ENCODE peak calls at places on chromosome 13, in four cellular contexts. P, B, I and N are unnamed samples.

GRCh38 chr13:26961890-26962615 is 201.5 kb upstream of the GPR12 start:
- DNase-seq in I (peak; percentile 32), B (no peak), P (no peak), N (peak; percentile 92)

GRCh38 chr13:42561752-42562467 is 12.0 kb upstream of the TNFSF11 start:
- DNase-seq in I (no peak), P (no peak), B (no peak), N (no peak)

GRCh38 chr13:95067303-95067702 is 233.9 kb downstream of the ABCC4 start:
- DNase-seq in B (no peak), P (no peak), I (no peak), N (no peak)

GRCh38 chr13:32086791-32087441 is 55.3 kb downstream of the FRY start:
- DNase-seq in P (no peak), B (no peak), I (no peak), N (no peak)

GRCh38 chr13:110834572-110834971 is 80.3 kb downstream of the ANKRD10 start:
- DNase-seq in B (no peak), P (no peak), I (no peak), N (no peak)

GRCh38 chr13:73412933-73413332 is 354.1 kb downstream of the KLF5 start:
- DNase-seq in P (no peak), I (no peak), B (peak; percentile 60), N (no peak)

GRCh38 chr13:78595819-78596700 is 7.3 kb downstream of the POU4F1 start:
- DNase-seq in B (no peak), I (no peak), P (peak; percentile 84), N (peak; percentile 12)

GRCh38 chr13:91546865-91547264 is 148.4 kb downstream of the GPC5 start:
- DNase-seq in B (no peak), P (no peak), I (no peak), N (no peak)

GRCh38 chr13:109677206-109677605 is 109.2 kb downstream of the IRS2 start:
- DNase-seq in I (no peak), B (no peak), P (no peak), N (no peak)

GRCh38 chr13:88376762-88377388 is 705.7 kb downstream of the SLITRK5 start:
- DNase-seq in B (no peak), P (no peak), I (no peak), N (no peak)

GRCh38 chr13:110525328-110526319 is 35.9 kb downstream of the RAB20 start:
- DNase-seq in I (no peak), P (no peak), B (no peak), N (no peak)

GRCh38 chr13:84126671-84127171 is 244.4 kb upstream of the SLITRK1 start:
- DNase-seq in I (no peak), B (no peak), P (no peak), N (no peak)

GRCh38 chr13:41186481-41186880 is 7.9 kb downstream of the KBTBD7 start:
- DNase-seq in I (no peak), P (no peak), B (no peak), N (peak; percentile 15)

GRCh38 chr13:106561551-106562170 is 6.3 kb downstream of the ARGLU1 start:
- DNase-seq in I (no peak), B (no peak), P (no peak), N (no peak)

GRCh38 chr13:30846844-30847243 is 59.2 kb upstream of the MEDAG start:
- DNase-seq in I (no peak), P (no peak), B (no peak), N (peak; percentile 77)

GRCh38 chr13:110397445-110397844 is 90.4 kb downstream of the COL4A2 start:
- DNase-seq in I (no peak), P (no peak), B (no peak), N (no peak)

GRCh38 chr13:40221460-40222201 is 444.8 kb downstream of the FOXO1 start:
- DNase-seq in I (no peak), P (no peak), B (no peak), N (peak; percentile 41)

GRCh38 chr13:96086736-96087135 is 3.2 kb upstream of the HS6ST3 start:
- DNase-seq in I (no peak), P (no peak), B (no peak), N (no peak)

GRCh38 chr13:64272681-64273080 is 2857.0 kb upstream of the PCDH20 start:
- DNase-seq in P (no peak), I (no peak), B (no peak), N (no peak)

GRCh38 chr13:112532837-112533745 is 54.9 kb downstream of the TUBGCP3 start:
- DNase-seq in I (no peak), B (no peak), P (peak; percentile 55), N (no peak)

GRCh38 chr13:53052675-53053074 is 24.1 kb downstream of the OLFM4 start:
- DNase-seq in B (no peak), P (no peak), I (no peak), N (no peak)

GRCh38 chr13:21549633-21550032 is 54.3 kb downstream of the MICU2 start:
- DNase-seq in P (no peak), B (no peak), I (no peak), N (no peak)

GRCh38 chr13:60163525-60164471 is at the start of gene DIAPH3:
- DNase-seq in B (peak; percentile 86), P (peak; percentile 94), I (peak; percentile 88), N (peak; percentile 90)

DNA sequence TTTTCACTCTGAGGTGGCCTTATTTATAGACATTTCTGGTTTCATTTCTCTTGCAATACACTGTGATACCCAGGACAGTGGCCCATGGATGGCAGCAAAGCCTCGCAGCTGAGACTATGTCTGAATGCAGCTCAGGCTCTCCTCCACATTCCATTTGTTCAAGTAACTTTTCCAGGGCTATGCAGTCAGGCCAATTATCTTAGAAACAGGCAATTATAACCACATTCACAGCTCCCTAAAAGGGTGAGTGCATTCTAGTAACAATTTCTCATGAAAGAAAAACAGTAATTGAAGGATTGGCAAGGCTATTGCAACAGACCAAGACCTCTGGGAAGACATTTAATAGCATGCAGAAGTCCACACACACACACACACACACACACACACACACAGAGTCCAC is 264.0 kb downstream of the TBC1D4 start:
- DNase-seq in P (no peak), B (no peak), I (no peak), N (no peak)
- TF ChIP-seq ELF1 in P (no peak), B (no peak), I (no peak), N (no peak)

GRCh38 chr13:99379856-99380255 is 72.7 kb upstream of the GPR183 start:
- DNase-seq in B (no peak), P (no peak), I (no peak), N (no peak)

GRCh38 chr13:99380402-99380801 is 73.2 kb upstream of the GPR183 start:
- DNase-seq in B (no peak), P (no peak), I (no peak), N (no peak)

GRCh38 chr13:99382428-99383133 is 75.4 kb upstream of the GPR183 start:
- DNase-seq in P (no peak), I (no peak), B (no peak), N (no peak)

GRCh38 chr13:99378985-99379734 is 72.0 kb upstream of the GPR183 start:
- DNase-seq in I (no peak), B (no peak), P (no peak), N (no peak)

GRCh38 chr13:99380921-99381645 is 73.9 kb upstream of the GPR183 start:
- DNase-seq in I (no peak), B (no peak), P (no peak), N (no peak)
- TF ChIP-seq POLR2AphosphoS5 in I (no peak), B (no peak), P (no peak), N (no peak)

GRCh38 chr13:114149774-114150740 is 17.6 kb upstream of the RASA3 start:
- DNase-seq in P (no peak), B (no peak), I (no peak), N (no peak)

GRCh38 chr13:114152285-114152645 is 19.8 kb upstream of the RASA3 start:
- DNase-seq in B (no peak), I (no peak), P (no peak), N (no peak)

GRCh38 chr13:114151565-114152284 is 19.3 kb upstream of the RASA3 start:
- DNase-seq in B (peak; percentile 53), I (peak; percentile 30), P (no peak), N (no peak)

GRCh38 chr13:114152831-114153371 is 20.5 kb upstream of the RASA3 start:
- DNase-seq in I (no peak), B (no peak), P (no peak), N (no peak)

DNA sequence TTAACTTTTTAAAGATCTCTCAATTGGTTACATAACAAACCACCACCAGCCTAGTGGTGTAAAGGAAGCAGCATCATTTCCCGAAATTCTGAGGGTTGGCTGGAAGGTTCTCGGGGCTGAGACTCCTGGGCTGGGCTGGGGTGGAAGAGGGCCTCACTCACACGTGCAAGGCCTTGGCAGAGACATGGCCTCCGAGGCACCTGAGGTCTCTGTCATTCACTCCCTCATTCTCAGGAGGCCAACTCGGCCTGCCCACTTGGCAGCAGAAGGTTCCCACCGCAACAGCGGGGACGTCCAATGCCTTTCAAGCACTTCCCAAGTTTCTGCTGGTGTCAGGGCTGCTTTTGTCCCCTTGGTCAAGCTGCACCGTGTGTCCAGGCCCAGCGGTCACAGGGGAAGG is 18.6 kb upstream of the RASA3 start:
- DNase-seq in P (peak; percentile 7), B (no peak), I (no peak), N (no peak)
- TF ChIP-seq ELF1 in P (no peak), B (no peak), I (no peak), N (no peak)

DNA sequence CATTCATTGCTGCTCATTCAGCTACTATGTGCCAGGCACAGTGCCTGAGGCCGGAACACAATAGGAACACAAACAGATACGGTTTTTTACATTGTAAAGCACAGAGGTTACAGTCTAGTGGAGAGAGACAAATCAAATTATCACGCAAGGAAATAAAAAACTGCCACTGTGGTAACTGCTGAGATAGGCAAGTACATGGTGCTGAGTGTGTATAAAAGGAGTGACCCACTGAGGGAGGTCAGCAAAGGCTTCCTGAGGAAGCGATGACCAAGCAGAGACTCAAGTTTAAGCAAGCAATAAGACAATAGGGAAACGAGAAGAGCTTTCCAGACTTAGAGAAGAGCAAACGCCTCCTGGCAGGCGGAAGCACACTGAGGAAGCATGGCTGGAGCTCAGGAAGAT is 56.4 kb downstream of the NUFIP1 start:
- DNase-seq in I (no peak), B (no peak), P (no peak), N (no peak)
- TF ChIP-seq POLR2AphosphoS5 in I (no peak), B (no peak), P (no peak), N (no peak)

DNA sequence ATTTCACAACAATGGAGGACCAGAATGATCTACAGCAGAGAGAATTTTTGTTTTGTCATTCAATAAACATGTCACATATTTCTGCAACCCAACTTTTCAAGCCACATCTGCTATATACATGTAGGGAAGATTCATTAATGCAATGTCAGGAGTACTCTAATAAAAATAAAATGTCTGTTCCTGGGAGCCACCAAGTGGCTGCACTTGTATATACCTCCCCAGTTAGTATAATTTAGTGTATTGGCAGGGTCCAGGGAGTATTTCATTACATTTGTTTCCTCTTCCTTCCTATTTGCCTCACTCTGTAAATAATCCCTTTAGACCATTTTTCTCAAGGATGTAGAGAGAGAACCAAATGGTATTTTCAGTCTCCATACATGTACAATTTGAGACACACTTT is 1169.0 kb downstream of the DIAPH3 start:
- DNase-seq in B (no peak), P (no peak), I (no peak), N (no peak)
- TF ChIP-seq ELF1 in B (no peak), P (no peak), I (no peak), N (no peak)

DNA sequence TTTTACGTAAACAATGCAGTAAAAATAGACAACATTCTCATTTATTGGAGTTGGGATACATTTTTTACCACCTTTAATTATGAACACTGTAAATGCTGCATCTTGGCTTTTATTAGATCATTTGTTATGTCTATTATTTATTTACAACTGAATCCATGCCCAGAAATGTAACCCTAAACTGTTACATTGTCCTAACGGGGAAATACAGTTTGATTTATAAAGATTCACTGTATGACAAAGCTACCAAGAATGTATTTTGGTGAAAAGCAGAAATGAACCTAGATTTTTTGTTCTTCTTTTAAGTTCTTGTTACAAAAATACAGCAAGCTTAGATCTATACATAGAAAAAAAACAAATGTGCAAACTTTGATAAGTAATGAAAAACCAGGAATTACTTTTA is 1.1 kb downstream of the METTL21C start:
- DNase-seq in B (no peak), P (no peak), I (no peak), N (no peak)
- TF ChIP-seq POLR2AphosphoS5 in B (no peak), P (no peak), I (no peak), N (no peak)

GRCh38 chr13:76884167-76884566 is 2.0 kb downstream of the KCTD12 start:
- DNase-seq in I (no peak), P (no peak), B (no peak), N (no peak)
- TF ChIP-seq ELF1 in I (no peak), P (no peak), B (no peak), N (no peak)